ENCODE peak calls at places on chromosomes 7 and 10, in ten cellular contexts. S, F, R, L, J, C, A, V, T and Z are unnamed samples.
A peak's percentile ranks its signal among the peaks of the same experiment; 100 is the strongest.

GRCh38 chr7:92460109-92460508 is 12.8 kb downstream of the GATAD1 start:
- DNase-seq in R (no peak), V (no peak), J (peak; percentile 46), T (peak; percentile 36), L (no peak), A (no peak), F (no peak), C (no peak), S (no peak), Z (peak; percentile 87)

GRCh38 chr10:110504111-110504735 is 6.5 kb downstream of the DUSP5 start:
- DNase-seq in A (peak; percentile 60), C (peak; percentile 91), J (no peak), V (peak; percentile 45), F (peak; percentile 95), S (peak; percentile 79), R (no peak), L (peak; percentile 80), T (no peak), Z (no peak)

GRCh38 chr7:131249003-131249402 is 78.7 kb upstream of the MKLN1 start:
- DNase-seq in L (peak; percentile 95), S (peak; percentile 98), R (no peak), F (peak; percentile 98), T (peak; percentile 80), J (no peak), C (peak; percentile 99), V (peak; percentile 30), A (peak; percentile 49), Z (peak; percentile 91)

GRCh38 chr10:84026821-84027257 is 112.5 kb upstream of the GHITM start:
- DNase-seq in C (peak; percentile 1), L (peak; percentile 39), T (peak; percentile 30), S (peak; percentile 19), R (peak; percentile 38), J (no peak), V (peak; percentile 28), A (no peak), F (no peak), Z (peak; percentile 32)

GRCh38 chr7:143205560-143206293 is 16.1 kb upstream of the TAS2R40 start:
- DNase-seq in S (peak; percentile 4), C (no peak), J (no peak), L (no peak), V (no peak), T (no peak), A (peak; percentile 62), R (no peak), F (no peak), Z (no peak)

GRCh38 chr10:130656582-130657133 is 520.5 kb downstream of the GLRX3 start:
- DNase-seq in J (no peak), R (no peak), V (no peak), C (no peak), T (no peak), A (no peak), L (no peak), F (no peak), S (no peak), Z (no peak)

GRCh38 chr10:113665352-113665751 is 1.5 kb upstream of the NRAP start:
- DNase-seq in S (no peak), A (no peak), R (no peak), C (no peak), L (no peak), J (no peak), T (no peak), F (no peak), V (no peak), Z (no peak)

GRCh38 chr7:85659364-85659763 is 472.5 kb upstream of the SEMA3D start:
- DNase-seq in F (peak; percentile 6), T (peak; percentile 2), R (no peak), C (peak; percentile 5), A (no peak), J (no peak), S (peak; percentile 26), V (no peak), L (no peak), Z (peak; percentile 78)

DNA sequence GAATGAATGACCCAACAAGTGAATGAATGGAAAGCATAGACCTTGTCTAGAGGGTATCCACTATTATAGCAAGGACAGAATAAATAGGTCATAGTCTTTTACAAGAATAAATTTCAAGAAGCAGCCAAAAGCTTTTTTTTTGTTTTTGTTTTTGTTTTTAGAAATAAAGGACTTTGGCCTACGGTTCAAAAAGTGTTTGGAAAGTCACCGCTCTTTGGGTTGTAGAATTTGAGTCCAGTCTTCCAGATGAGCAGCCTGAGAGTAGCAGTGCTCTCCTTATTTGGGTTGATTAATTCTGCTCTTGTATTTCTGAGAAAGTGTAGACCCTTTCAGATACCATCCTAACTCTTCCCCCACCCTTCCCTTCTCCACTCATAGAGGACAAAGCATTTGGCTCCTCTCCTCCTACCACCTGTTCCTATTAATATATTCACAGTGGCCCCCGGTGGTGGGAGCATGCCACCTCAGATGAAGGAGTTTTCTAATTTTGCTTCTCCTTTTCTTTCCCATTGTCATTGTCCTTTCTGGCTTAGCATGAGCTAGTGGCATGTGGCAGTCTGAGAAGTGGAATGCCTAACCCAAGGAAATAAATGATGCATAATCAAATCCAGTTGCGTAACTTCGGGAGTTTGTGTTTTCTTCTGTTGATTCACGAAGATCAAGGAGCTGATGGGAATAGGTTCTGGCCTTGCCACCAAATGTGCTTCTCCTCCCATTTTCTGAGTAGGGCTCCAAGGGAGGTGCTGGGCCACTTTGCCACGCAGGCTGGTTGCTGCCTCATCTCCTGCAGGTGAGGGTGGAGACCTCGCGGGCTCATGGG is 114.7 kb downstream of the CHN2 start:
- DNase-seq in F (no peak), J (no peak), C (no peak), S (no peak), L (no peak), R (no peak), A (no peak), T (peak; percentile 38), V (no peak), Z (peak; percentile 23)
- TF ChIP-seq CTCF in F (no peak), J (no peak), C (no peak), S (peak; percentile 22), L (peak; percentile 6), R (no peak), A (no peak), T (peak; percentile 27), V (no peak), Z (no peak)

DNA sequence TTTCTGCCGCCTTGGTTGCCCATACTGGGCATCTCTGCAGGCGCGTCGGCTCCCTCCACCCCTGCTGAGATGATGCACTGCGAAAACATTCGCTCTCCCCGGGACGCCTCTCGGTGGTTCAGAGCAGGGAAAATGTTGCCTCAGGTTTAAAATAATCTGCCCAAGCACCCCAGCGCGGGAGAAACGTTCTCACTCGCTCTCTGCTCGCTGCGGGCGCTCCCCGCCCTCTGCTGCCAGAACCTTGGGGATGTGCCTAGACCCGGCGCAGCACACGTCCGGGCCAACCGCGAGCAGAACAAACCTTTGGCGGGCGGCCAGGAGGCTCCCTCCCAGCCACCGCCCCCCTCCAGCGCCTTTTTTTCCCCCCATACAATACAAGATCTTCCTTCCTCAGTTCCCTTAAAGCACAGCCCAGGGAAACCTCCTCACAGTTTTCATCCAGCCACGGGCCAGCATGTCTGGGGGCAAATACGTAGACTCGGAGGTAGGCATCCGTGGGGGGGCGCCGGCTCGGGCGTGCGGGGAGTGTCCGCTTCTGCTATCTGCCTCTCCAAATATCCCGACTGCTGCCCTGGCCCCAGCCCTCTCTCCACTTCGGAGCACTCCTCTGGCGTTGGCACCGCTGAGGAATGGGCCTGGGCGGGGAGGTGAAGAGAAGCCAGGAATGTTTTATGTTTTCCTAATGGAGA is at the start of gene CAV1:
- DNase-seq in V (peak; percentile 61), A (peak; percentile 59), C (peak; percentile 92), J (peak; percentile 75), T (peak; percentile 96), L (peak; percentile 95), R (peak; percentile 18), F (peak; percentile 97), S (peak; percentile 92), Z (peak; percentile 98)
- TF ChIP-seq CTCF in V (no peak), A (peak; percentile 17), C (peak; percentile 39), J (peak; percentile 32), T (peak; percentile 10), L (peak; percentile 27), R (no peak), F (no peak), S (peak; percentile 19), Z (peak; percentile 31)

DNA sequence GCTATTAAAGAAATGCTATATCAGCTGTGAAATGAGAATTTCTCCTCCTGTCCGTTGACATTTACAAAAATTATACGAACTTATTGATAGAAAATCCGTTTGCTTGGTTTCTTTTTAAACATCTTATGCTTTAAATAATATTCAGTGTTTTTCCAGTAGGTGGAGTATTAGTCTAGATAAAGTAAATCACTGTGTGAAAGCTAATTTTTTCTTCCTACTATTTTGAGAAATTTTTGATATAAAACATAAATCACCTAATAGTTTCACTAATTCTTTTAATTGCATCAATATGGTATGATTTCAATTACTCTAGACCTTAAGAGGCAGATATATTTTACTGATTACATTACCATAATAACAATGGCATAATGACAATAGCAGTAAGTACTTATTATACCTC is 335.2 kb upstream of the C7orf33 start:
- DNase-seq in F (no peak), V (no peak), A (no peak), C (no peak), S (no peak), L (no peak), R (no peak), J (no peak), T (no peak), Z (no peak)
- TF ChIP-seq CTCF in F (no peak), V (no peak), A (no peak), C (no peak), S (no peak), L (no peak), R (peak; percentile 51), J (no peak), T (peak; percentile 44), Z (no peak)

GRCh38 chr10:59126277-59126676 is 50.2 kb upstream of the PHYHIPL start:
- DNase-seq in C (no peak), L (no peak), A (no peak), S (no peak), T (no peak), J (no peak), F (no peak), V (no peak), R (no peak), Z (no peak)

GRCh38 chr10:59129867-59130266 is 46.6 kb upstream of the PHYHIPL start:
- DNase-seq in S (no peak), T (no peak), C (no peak), V (no peak), L (no peak), R (no peak), A (no peak), F (no peak), J (no peak), Z (no peak)

GRCh38 chr10:59126992-59127391 is 49.5 kb upstream of the PHYHIPL start:
- DNase-seq in R (no peak), F (no peak), C (no peak), A (no peak), L (no peak), J (no peak), V (no peak), T (no peak), S (no peak), Z (peak; percentile 79)

GRCh38 chr10:59131673-59132072 is 44.8 kb upstream of the PHYHIPL start:
- DNase-seq in A (no peak), L (no peak), F (no peak), V (no peak), T (no peak), R (no peak), C (no peak), J (no peak), S (no peak), Z (no peak)

DNA sequence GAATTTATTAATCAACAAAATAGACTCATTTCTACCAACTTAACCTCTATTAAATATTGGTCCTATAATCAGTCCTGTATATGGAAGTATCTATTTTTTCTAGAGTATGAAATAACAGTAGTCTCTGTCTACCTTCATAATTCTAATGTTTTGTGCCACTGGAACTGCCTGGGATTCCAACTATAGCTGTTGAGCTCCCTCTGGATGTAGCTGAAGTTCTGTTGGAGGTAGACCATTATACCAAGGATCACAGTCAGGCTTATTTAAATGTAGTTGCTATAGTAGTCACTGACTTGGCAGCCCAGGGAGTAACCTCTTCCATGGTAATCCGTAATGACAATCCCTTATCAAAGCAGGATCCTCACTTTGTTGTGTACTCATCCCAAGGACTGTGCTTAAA is 48.5 kb upstream of the PHYHIPL start:
- DNase-seq in C (no peak), R (no peak), A (no peak), S (no peak), V (no peak), J (no peak), L (no peak), F (no peak), T (no peak), Z (no peak)
- TF ChIP-seq CTCF in C (no peak), R (no peak), A (peak; percentile 18), S (no peak), V (no peak), J (no peak), L (no peak), F (no peak), T (no peak), Z (no peak)